ENCODE peak calls at places on chromosome 18, in four cellular contexts. One of them, this sample, is unnamed. For H3K4me1, the result is how much of the 10 kb centered on the place peaks cover.

GRCh38 chr18:58649966-58650816 is 21.1 kb upstream of the MALT1 start:
- DNase-seq in IMR-90: peak
- DNase-seq in psoas muscle: no peak
- DNase-seq in heart left ventricle: no peak
- DNase-seq in this sample: no peak

GRCh38 chr18:63138469-63139340 is 180.9 kb downstream of the BCL2 start:
- DNase-seq in psoas muscle: peak
- DNase-seq in heart left ventricle: no peak
- DNase-seq in IMR-90: no peak
- DNase-seq in this sample: no peak

GRCh38 chr18:47968721-47969120 is 38.3 kb upstream of the SMAD2 start:
- DNase-seq in IMR-90: no peak
- DNase-seq in psoas muscle: no peak
- DNase-seq in heart left ventricle: no peak
- DNase-seq in this sample: no peak

GRCh38 chr18:69758458-69758857 is 189.2 kb downstream of the CD226 start:
- DNase-seq in psoas muscle: no peak
- DNase-seq in heart left ventricle: no peak
- DNase-seq in IMR-90: peak
- DNase-seq in this sample: no peak

GRCh38 chr18:51852661-51853060 is 487.3 kb upstream of the DCC start:
- DNase-seq in psoas muscle: no peak
- DNase-seq in heart left ventricle: no peak
- DNase-seq in IMR-90: no peak
- DNase-seq in this sample: no peak

GRCh38 chr18:9787716-9788115 is 79.6 kb downstream of the RAB31 start:
- DNase-seq in psoas muscle: no peak
- DNase-seq in IMR-90: peak
- DNase-seq in heart left ventricle: no peak
- DNase-seq in this sample: no peak

GRCh38 chr18:32389868-32390267 is 80.8 kb downstream of the GAREM1 start:
- DNase-seq in IMR-90: no peak
- DNase-seq in psoas muscle: no peak
- DNase-seq in heart left ventricle: peak
- DNase-seq in this sample: peak

GRCh38 chr18:57784816-57785144 is 18.3 kb downstream of the ATP8B1 start:
- DNase-seq in psoas muscle: no peak
- DNase-seq in heart left ventricle: no peak
- DNase-seq in IMR-90: no peak
- DNase-seq in this sample: no peak

GRCh38 chr18:4016391-4017049 is 438.6 kb downstream of the DLGAP1 start:
- DNase-seq in heart left ventricle: no peak
- DNase-seq in psoas muscle: no peak
- DNase-seq in IMR-90: no peak
- DNase-seq in this sample: no peak

GRCh38 chr18:69935319-69936190 is 12.1 kb downstream of the CD226 start:
- DNase-seq in psoas muscle: no peak
- DNase-seq in IMR-90: no peak
- DNase-seq in heart left ventricle: no peak
- DNase-seq in this sample: no peak

GRCh38 chr18:2654828-2655152 is 736 bp upstream of the SMCHD1 start:
- DNase-seq in IMR-90: peak
- DNase-seq in heart left ventricle: no peak
- DNase-seq in psoas muscle: no peak
- DNase-seq in this sample: no peak

GRCh38 chr18:34990571-34990970 is 50.6 kb upstream of the MAPRE2 start:
- DNase-seq in IMR-90: peak
- DNase-seq in heart left ventricle: peak
- DNase-seq in psoas muscle: peak
- DNase-seq in this sample: peak

GRCh38 chr18:79465392-79465991 is 69.8 kb downstream of the NFATC1 start:
- DNase-seq in IMR-90: no peak
- DNase-seq in heart left ventricle: peak
- DNase-seq in psoas muscle: no peak
- DNase-seq in this sample: no peak
- H3K4me1 ChIP-seq in IMR-90: under half
- H3K4me1 ChIP-seq in heart left ventricle: under half
- H3K4me1 ChIP-seq in psoas muscle: under half
- H3K4me1 ChIP-seq in this sample: under half

DNA sequence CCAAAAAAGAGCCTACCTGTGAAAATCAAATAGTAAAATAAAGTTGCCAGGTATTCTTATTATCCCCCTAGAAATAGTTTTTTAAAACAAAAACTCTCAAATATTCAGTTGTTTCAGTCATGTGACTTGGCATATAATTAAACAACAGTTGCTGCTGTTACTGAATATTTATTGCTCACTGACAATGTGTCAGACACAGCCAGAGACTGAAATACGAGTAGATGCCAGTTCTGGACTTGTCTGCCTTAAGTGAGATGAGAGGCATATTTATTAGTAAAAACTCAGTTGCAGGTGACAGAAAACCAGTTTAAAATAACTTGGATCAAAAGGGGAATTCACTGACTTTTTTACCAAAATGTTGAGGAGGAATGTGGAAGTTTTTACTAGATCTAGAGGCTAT is 106.0 kb upstream of the RAB12 start:
- DNase-seq in psoas muscle: no peak
- DNase-seq in heart left ventricle: no peak
- DNase-seq in IMR-90: no peak
- DNase-seq in this sample: no peak
- TF ChIP-seq CTCF in psoas muscle: no peak
- TF ChIP-seq CTCF in heart left ventricle: no peak
- TF ChIP-seq CTCF in IMR-90: no peak
- TF ChIP-seq CTCF in this sample: no peak

DNA sequence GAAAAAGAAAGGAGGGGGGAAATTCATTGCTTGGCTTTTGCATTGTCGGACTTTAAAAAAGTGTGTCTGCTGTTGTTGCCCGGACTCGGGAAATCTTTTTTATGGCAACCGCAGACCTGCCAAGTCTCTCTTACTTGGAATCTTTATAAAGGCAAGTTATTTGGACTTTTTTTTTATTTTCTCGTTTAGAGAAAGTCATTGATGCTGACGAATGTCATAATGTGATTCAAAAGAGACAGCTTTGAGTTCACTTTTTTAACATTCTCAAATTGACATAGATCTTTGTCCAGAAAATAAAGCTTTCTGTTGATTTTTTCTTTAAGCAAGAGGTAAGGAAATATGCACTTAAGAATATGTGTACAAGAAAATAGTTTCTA is 651 bp upstream of the ZNF521 start:
- DNase-seq in psoas muscle: no peak
- DNase-seq in IMR-90: no peak
- DNase-seq in heart left ventricle: no peak
- DNase-seq in this sample: no peak
- H3K4me3 ChIP-seq in psoas muscle: peak
- H3K4me3 ChIP-seq in IMR-90: peak
- H3K4me3 ChIP-seq in heart left ventricle: peak
- H3K4me3 ChIP-seq in this sample: no peak

DNA sequence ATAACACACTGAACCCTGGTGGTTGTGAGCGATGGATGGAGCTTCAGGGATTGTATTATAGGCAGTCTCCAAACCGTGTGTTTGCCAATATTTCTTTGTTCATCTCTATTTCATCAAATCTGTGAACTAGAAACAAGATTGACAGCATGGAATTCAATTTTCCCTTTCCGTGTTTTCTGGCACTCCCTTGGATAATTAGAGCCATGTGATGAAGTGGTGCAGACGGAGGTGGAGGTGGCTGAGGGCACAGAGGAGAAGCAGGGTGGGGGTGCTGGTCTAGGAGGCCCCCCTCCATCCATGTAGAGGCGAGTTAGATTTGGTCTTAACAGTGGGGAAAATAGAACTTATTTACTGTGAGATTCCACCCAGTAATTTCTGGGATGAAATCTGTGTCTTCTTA is 240.9 kb downstream of the PTPRM start:
- DNase-seq in psoas muscle: no peak
- DNase-seq in IMR-90: no peak
- DNase-seq in heart left ventricle: no peak
- DNase-seq in this sample: no peak
- H3K4me1 ChIP-seq in psoas muscle: under half
- H3K4me1 ChIP-seq in IMR-90: under half
- H3K4me1 ChIP-seq in heart left ventricle: half or more
- H3K4me1 ChIP-seq in this sample: under half